ENCODE peak calls at places on chromosomes 13 and 19, in ten cellular contexts. Y is HCT116; P is mesendoderm; G is CD8-positive, alpha-beta T cell; S is ovary; B is psoas muscle; X is thoracic aorta; T is PC-3; A is stomach; C is cardiac muscle cell. F is an unnamed sample.

GRCh38 chr19:17866312-17867012 is 5.3 kb upstream of the SLC5A5 start:
- DNase-seq in Y (no peak), P (no peak), G (no peak), S (no peak), B (no peak), X (no peak), T (no peak), A (no peak), C (no peak), F (no peak)

GRCh38 chr13:23825179-23825578 is 64.0 kb downstream of the MIPEP start:
- DNase-seq in Y (no peak), P (no peak), G (no peak), S (no peak), B (no peak), X (no peak), T (no peak), A (no peak), C (no peak), F (no peak)

GRCh38 chr13:46749951-46750350 is 47.0 kb downstream of the ESD start:
- DNase-seq in Y (no peak), P (no peak), G (no peak), S (no peak), B (no peak), X (no peak), T (no peak), A (no peak), C (no peak), F (no peak)

GRCh38 chr19:56613639-56614038 is 18.5 kb downstream of the ZNF71 start:
- DNase-seq in Y (no peak), P (no peak), G (no peak), S (no peak), B (no peak), X (no peak), T (no peak), A (no peak), C (no peak), F (no peak)

GRCh38 chr13:20150561-20150960 is 10.3 kb downstream of the GJA3 start:
- DNase-seq in Y (no peak), P (no peak), G (no peak), S (no peak), B (no peak), X (no peak), T (no peak), A (no peak), C (no peak), F (no peak)

GRCh38 chr13:77028202-77028601 is 1.2 kb upstream of the FBXL3 start:
- DNase-seq in Y (no peak), P (peak; percentile 25), G (no peak), S (peak; percentile 25), B (no peak), X (no peak), T (no peak), A (no peak), C (no peak), F (no peak)

GRCh38 chr13:110397445-110397844 is 90.4 kb downstream of the COL4A2 start:
- DNase-seq in Y (no peak), P (no peak), G (no peak), S (peak; percentile 42), B (no peak), X (no peak), T (peak; percentile 23), A (no peak), C (no peak), F (no peak)

GRCh38 chr19:1213391-1214286 is 8.1 kb downstream of the STK11 start:
- DNase-seq in Y (no peak), P (no peak), G (no peak), S (no peak), B (peak; percentile 93), X (no peak), T (no peak), A (peak; percentile 73), C (no peak), F (peak; percentile 76)

GRCh38 chr13:99214232-99214631 is 13.6 kb downstream of the UBAC2 start:
- DNase-seq in Y (no peak), P (no peak), G (no peak), S (no peak), B (no peak), X (no peak), T (no peak), A (no peak), C (no peak), F (no peak)

GRCh38 chr13:45231722-45232121 is 30.9 kb upstream of the KCTD4 start:
- DNase-seq in Y (no peak), P (peak; percentile 64), G (no peak), S (no peak), B (no peak), X (no peak), T (no peak), A (no peak), C (no peak), F (no peak)

GRCh38 chr19:13526552-13526951 is 20.3 kb upstream of the CACNA1A start:
- DNase-seq in Y (peak; percentile 19), P (peak; percentile 71), G (no peak), S (no peak), B (no peak), X (no peak), T (peak; percentile 51), A (no peak), C (peak; percentile 28), F (no peak)

GRCh38 chr19:52935434-52935833 is 12.2 kb upstream of the ZNF888 start:
- DNase-seq in Y (no peak), P (no peak), G (no peak), S (no peak), B (no peak), X (no peak), T (peak; percentile 84), A (peak; percentile 53), C (no peak), F (no peak)

GRCh38 chr13:73695325-73695724 is 438.9 kb downstream of the KLF12 start:
- DNase-seq in Y (no peak), P (no peak), G (no peak), S (no peak), B (no peak), X (no peak), T (no peak), A (no peak), C (no peak), F (no peak)

GRCh38 chr19:55486971-55487883 is 1.0 kb upstream of the SSC5D start:
- DNase-seq in Y (no peak), P (peak; percentile 80), G (no peak), S (peak; percentile 93), B (peak; percentile 85), X (no peak), T (peak; percentile 81), A (no peak), C (peak; percentile 70), F (no peak)

GRCh38 chr19:35352448-35353304 is 5.0 kb downstream of the FFAR1 start:
- DNase-seq in Y (peak; percentile 59), P (peak; percentile 86), G (peak; percentile 58), S (peak; percentile 66), B (no peak), X (no peak), T (peak; percentile 63), A (peak; percentile 73), C (peak; percentile 83), F (peak; percentile 74)

GRCh38 chr19:54179921-54180452 is 7.0 kb upstream of the TMC4 start:
- DNase-seq in Y (no peak), P (peak; percentile 99), G (no peak), S (no peak), B (no peak), X (no peak), T (peak; percentile 16), A (peak; percentile 72), C (peak; percentile 89), F (no peak)

DNA sequence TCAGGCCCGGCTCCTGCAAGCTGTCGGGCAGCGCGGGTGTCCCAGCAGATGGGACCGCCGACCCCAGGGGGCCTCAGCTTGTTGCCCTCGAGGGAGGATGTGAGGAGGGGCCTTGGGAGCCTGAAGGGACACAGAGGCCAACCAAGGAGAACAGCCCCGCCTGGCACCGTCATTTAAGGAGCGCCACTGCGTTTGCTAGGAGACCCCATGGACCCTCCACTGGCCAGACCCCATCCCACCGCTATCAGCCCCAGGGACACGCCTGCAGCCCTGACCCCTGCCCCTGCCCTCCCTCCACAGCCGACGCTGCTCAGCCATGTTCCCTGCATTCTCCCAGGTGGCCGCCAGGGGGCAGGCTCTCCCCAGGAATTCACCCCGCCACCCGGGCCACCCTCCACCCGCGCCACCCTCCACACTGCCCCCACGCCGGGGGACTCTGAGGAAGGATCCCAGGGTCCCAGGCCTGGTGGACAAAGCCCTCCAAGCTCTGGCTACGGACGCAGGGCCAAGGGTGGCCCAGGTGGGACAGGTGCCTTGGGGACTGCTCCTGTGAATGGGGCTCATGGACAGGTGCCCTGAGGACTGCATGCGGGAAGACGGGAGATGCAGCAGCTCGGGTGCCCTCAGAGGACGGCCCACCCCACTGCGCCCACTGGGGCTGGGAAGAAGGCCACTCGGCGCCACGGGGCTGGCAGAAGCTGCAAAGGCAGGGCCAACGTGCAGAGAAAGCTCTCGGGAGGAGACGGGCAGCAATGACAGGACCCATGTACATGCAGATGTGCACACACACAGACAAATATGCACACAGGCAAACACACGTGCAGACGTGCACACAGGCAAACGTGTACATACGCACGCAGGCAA is 34.4 kb downstream of the PIP5K1C start:
- DNase-seq in Y (no peak), P (no peak), G (peak; percentile 65), S (peak; percentile 58), B (peak; percentile 84), X (peak; percentile 27), T (peak; percentile 26), A (peak; percentile 69), C (peak; percentile 53), F (peak; percentile 69)
- H3K4me3 ChIP-seq in Y (no peak overlapping the region), P (no peak overlapping the region), G (no peak overlapping the region), S (no peak overlapping the region), B (no peak overlapping the region), X (no peak overlapping the region), T (no peak overlapping the region), A (no peak overlapping the region), C (no peak overlapping the region), F (no peak overlapping the region)

DNA sequence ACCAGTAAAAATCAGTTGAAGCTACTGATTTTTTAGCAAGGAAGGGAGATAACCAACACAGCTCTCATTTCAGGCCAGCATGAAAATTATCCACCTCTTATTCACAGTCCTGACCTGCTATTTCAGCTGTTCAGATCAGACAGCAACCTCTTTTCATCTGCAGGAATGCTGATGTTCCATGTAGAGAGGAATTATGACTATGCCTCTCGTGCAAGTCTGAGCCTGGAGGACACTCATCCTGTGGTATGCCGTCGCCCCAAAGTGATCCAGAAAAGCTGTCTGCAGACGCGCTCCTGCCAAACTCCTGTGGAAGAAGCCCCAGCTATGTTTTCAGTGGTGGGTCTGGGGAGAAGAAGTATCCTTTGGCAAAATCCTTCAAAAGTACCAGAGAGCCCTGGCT is 563.5 kb upstream of the SLITRK1 start:
- DNase-seq in Y (no peak), P (no peak), G (no peak), S (no peak), B (no peak), X (no peak), T (no peak), A (no peak), C (no peak), F (no peak)
- H3K27ac ChIP-seq in Y (no peak overlapping the region), P (no peak overlapping the region), G (no peak overlapping the region), S (no peak overlapping the region), B (no peak overlapping the region), X (no peak overlapping the region), T (no peak overlapping the region), A (no peak overlapping the region), C (no peak overlapping the region), F (no peak overlapping the region)

GRCh38 chr13:32362574-32362973 is 47.3 kb downstream of the BRCA2 start:
- DNase-seq in Y (no peak), P (no peak), G (no peak), S (no peak), B (no peak), X (no peak), T (no peak), A (no peak), C (no peak), F (no peak)
- H3K4me1 ChIP-seq in Y (no peaks in the 10 kb centered on the region), P (no peaks in the 10 kb centered on the region), G (no peaks in the 10 kb centered on the region), S (no peaks in the 10 kb centered on the region), B (no peaks in the 10 kb centered on the region), X (no peaks in the 10 kb centered on the region), T (no peaks in the 10 kb centered on the region), A (no peaks in the 10 kb centered on the region), C (no peaks in the 10 kb centered on the region), F (no peaks in the 10 kb centered on the region)

GRCh38 chr13:41001695-41002094 is 17.4 kb downstream of the ELF1 start:
- DNase-seq in Y (no peak), P (no peak), G (no peak), S (no peak), B (no peak), X (no peak), T (no peak), A (no peak), C (no peak), F (no peak)
- H3K4me3 ChIP-seq in Y (no peak overlapping the region), P (no peak overlapping the region), G (peak overlapping the region; percentile 16), S (no peak overlapping the region), B (no peak overlapping the region), X (no peak overlapping the region), T (no peak overlapping the region), A (no peak overlapping the region), C (no peak overlapping the region), F (no peak overlapping the region)

F was measured in CD4-positive, alpha-beta memory T cell.